ENCODE peak calls at places on chromosomes 16 and 17, in seven cellular contexts. G, Z, D, Q, W, L and U are unnamed samples.

GRCh38 chr17:78828470-78829185 is 12.0 kb downstream of the USP36 start:
- DNase-seq in Z (peak; percentile 79), L (no peak), W (no peak), Q (no peak), G (no peak), D (no peak), U (no peak)

GRCh38 chr17:63974594-63975192 is 2.0 kb upstream of the SCN4A start:
- DNase-seq in Z (peak; percentile 77), Q (no peak), L (no peak), W (no peak), D (no peak), G (no peak), U (no peak)

GRCh38 chr17:3750926-3751325 is 27.2 kb downstream of the HASPIN start:
- DNase-seq in L (no peak), G (no peak), Z (no peak), W (no peak), D (no peak), Q (peak; percentile 50), U (peak; percentile 42)

GRCh38 chr17:45289316-45290268 is 27.2 kb downstream of the MAP3K14 start:
- DNase-seq in W (no peak), Z (no peak), L (no peak), G (peak; percentile 25), Q (no peak), D (no peak), U (no peak)

GRCh38 chr17:79760197-79760906 is 17.6 kb upstream of the CBX2 start:
- DNase-seq in G (no peak), Q (no peak), W (no peak), Z (no peak), D (no peak), L (peak; percentile 19), U (no peak)

GRCh38 chr16:20904507-20905079 is 4.0 kb downstream of the LYRM1 start:
- DNase-seq in D (no peak), Z (peak; percentile 69), G (no peak), W (no peak), L (no peak), Q (peak; percentile 49), U (no peak)

GRCh38 chr17:6299275-6299674 is 135.6 kb downstream of the AIPL1 start:
- DNase-seq in L (no peak), Z (no peak), W (no peak), D (no peak), G (no peak), Q (no peak), U (no peak)

GRCh38 chr17:73336613-73337400 is 25.0 kb upstream of the CDC42EP4 start:
- DNase-seq in Q (no peak), G (no peak), L (no peak), Z (no peak), W (no peak), D (no peak), U (no peak)

GRCh38 chr16:88969361-88969831 is 7.6 kb downstream of the CBFA2T3 start:
- DNase-seq in Z (no peak), Q (no peak), W (peak; percentile 77), D (peak; percentile 59), G (no peak), L (peak; percentile 41), U (no peak)

GRCh38 chr16:80924372-80924978 is 82.2 kb downstream of the CMC2 start:
- DNase-seq in L (no peak), G (peak; percentile 69), W (no peak), Z (peak; percentile 76), D (no peak), Q (peak; percentile 45), U (peak; percentile 54)

GRCh38 chr17:76469076-76469990 is 1.9 kb downstream of the AANAT start:
- DNase-seq in W (no peak), L (peak; percentile 38), D (peak; percentile 46), G (no peak), Z (no peak), Q (no peak), U (no peak)

GRCh38 chr17:76468634-76469010 is 1.2 kb downstream of the AANAT start:
- DNase-seq in D (peak; percentile 45), G (no peak), W (no peak), L (peak; percentile 38), Z (no peak), Q (no peak), U (no peak)

GRCh38 chr17:76471498-76472257 is 4.3 kb downstream of the AANAT start:
- DNase-seq in G (no peak), D (peak; percentile 43), L (peak; percentile 24), Z (no peak), Q (no peak), W (no peak), U (no peak)

GRCh38 chr17:76472258-76472645 is 4.8 kb downstream of the AANAT start:
- DNase-seq in W (no peak), Q (no peak), L (no peak), Z (no peak), G (no peak), D (peak; percentile 39), U (no peak)

GRCh38 chr17:76469991-76470739 is 2.8 kb downstream of the AANAT start:
- DNase-seq in W (no peak), Z (no peak), L (peak; percentile 39), Q (no peak), D (peak; percentile 48), G (peak; percentile 31), U (no peak)
- H3K4me3 ChIP-seq in W (no peak overlapping the region), Z (no peak overlapping the region), L (no peak overlapping the region), Q (no peak overlapping the region), D (no peak overlapping the region), G (no peak overlapping the region), U (no peak overlapping the region)

GRCh38 chr17:48616719-48617514 is 1.8 kb upstream of the HOXB8 start:
- DNase-seq in G (no peak), W (no peak), Q (no peak), Z (no peak), D (no peak), L (no peak), U (no peak)
- H3K4me3 ChIP-seq in G (no peak overlapping the region), W (no peak overlapping the region), Q (no peak overlapping the region), Z (no peak overlapping the region), D (no peak overlapping the region), L (no peak overlapping the region), U (no peak overlapping the region)

GRCh38 chr16:83952587-83952939 is 477 bp upstream of the OSGIN1 start:
- DNase-seq in D (no peak), Q (no peak), G (no peak), W (peak; percentile 73), Z (no peak), L (no peak), U (no peak)
- H3K4me3 ChIP-seq in D (no peak overlapping the region), Q (peak overlapping the region; percentile 8), G (no peak overlapping the region), W (peak overlapping the region; percentile 47), Z (peak overlapping the region; percentile 67), L (peak overlapping the region; percentile 69), U (no peak overlapping the region)

GRCh38 chr16:3161235-3162018 is 26.6 kb upstream of the OR1F1 start:
- DNase-seq in G (no peak), L (peak; percentile 30), Z (no peak), W (peak; percentile 72), Q (peak; percentile 40), D (peak; percentile 69), U (no peak)
- H3K4me3 ChIP-seq in G (no peak overlapping the region), L (no peak overlapping the region), Z (no peak overlapping the region), W (no peak overlapping the region), Q (no peak overlapping the region), D (no peak overlapping the region), U (no peak overlapping the region)

GRCh38 chr16:69326172-69326873 is 4.1 kb downstream of the PDF start:
- DNase-seq in W (no peak), L (no peak), D (peak; percentile 16), Z (no peak), G (no peak), Q (peak; percentile 93), U (no peak)

GRCh38 chr16:69325784-69326171 is 4.6 kb downstream of the PDF start:
- DNase-seq in D (no peak), W (peak; percentile 41), L (no peak), Z (no peak), G (no peak), Q (no peak), U (no peak)

GRCh38 chr16:69328854-69329316 is 1.5 kb downstream of the PDF start:
- DNase-seq in G (no peak), Z (peak; percentile 50), L (no peak), Q (peak; percentile 75), D (no peak), W (peak; percentile 67), U (no peak)

GRCh38 chr16:69329369-69330285 is 761 bp downstream of the PDF start:
- DNase-seq in Z (peak; percentile 69), L (no peak), G (no peak), Q (peak; percentile 43), W (peak; percentile 89), D (no peak), U (peak; percentile 58)

DNA sequence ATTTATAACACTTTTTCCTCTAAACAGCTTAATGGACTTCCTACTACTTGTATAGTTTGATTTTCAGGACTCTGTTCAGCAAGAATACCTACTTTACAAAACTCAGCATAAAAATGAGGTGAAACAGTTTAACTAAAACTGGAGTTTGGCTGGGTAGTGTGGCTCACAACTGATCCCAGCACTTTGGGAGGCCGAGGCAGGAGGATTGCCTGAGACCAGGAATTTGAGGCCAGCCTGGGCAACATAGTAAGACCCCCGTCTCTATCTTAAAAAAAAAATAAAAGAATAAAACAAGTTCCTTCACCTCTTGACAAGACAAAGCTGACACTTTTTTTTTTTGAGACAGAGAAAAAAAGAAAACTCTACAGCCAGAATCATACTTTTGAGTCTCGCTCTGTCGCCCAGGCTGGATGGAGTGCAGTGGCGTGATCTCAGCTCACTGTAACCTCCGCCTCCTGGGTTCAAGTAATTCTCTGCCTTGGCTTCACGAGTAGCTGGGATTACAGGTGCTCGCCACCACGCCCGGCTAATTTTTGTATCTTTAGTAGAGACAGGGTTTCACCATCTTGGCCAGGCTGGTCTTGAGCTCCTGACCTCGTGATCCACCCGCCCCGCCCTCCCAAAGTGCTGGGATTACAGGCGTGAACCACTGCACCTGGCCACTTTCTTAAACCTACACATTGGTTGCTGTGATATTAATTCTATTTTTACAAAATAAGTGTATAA is 2.6 kb downstream of the PDF start:
- DNase-seq in D (no peak), Z (no peak), W (peak; percentile 29), L (no peak), G (no peak), Q (no peak), U (no peak)
- H3K4me3 ChIP-seq in D (no peak overlapping the region), Z (no peak overlapping the region), W (no peak overlapping the region), L (no peak overlapping the region), G (no peak overlapping the region), Q (no peak overlapping the region), U (peak overlapping the region; percentile 4)

GRCh38 chr16:48498761-48499600 is 111.0 kb downstream of the N4BP1 start:
- DNase-seq in W (peak; percentile 30), G (no peak), Q (no peak), D (no peak), L (no peak), Z (peak; percentile 81), U (no peak)
- H3K4me3 ChIP-seq in W (no peak overlapping the region), G (no peak overlapping the region), Q (no peak overlapping the region), D (no peak overlapping the region), L (no peak overlapping the region), Z (no peak overlapping the region), U (no peak overlapping the region)

GRCh38 chr17:50152736-50153135 is 2.3 kb upstream of the PPP1R9B start:
- DNase-seq in D (peak; percentile 58), G (no peak), Q (no peak), L (no peak), W (peak; percentile 77), Z (no peak), U (no peak)
- H3K4me3 ChIP-seq in D (no peak overlapping the region), G (peak overlapping the region; percentile 88), Q (no peak overlapping the region), L (peak overlapping the region; percentile 78), W (no peak overlapping the region), Z (peak overlapping the region; percentile 79), U (no peak overlapping the region)